ENCODE peak calls at places on chromosomes 1 and 21, in five cellular contexts. J is lower lobe of right lung, V is heart left ventricle, E is upper lobe of left lung, M is mesothelial cell of epicardium. U is an unnamed sample.

GRCh38 chr1:10649484-10650201 is 146.8 kb downstream of the CASZ1 start:
- DNase-seq in J (no peak), V (no peak), E (no peak), M (no peak), U (no peak)

GRCh38 chr1:165890684-165891083 is 63.3 kb downstream of the UCK2 start:
- DNase-seq in J (no peak), V (peak; percentile 47), E (no peak), M (no peak), U (no peak)

GRCh38 chr21:26171310-26172100 is 935 bp upstream of the APP start:
- DNase-seq in J (no peak), V (no peak), E (peak; percentile 23), M (no peak), U (no peak)

GRCh38 chr1:86739901-86740507 is 35.6 kb downstream of the SH3GLB1 start:
- DNase-seq in J (no peak), V (no peak), E (no peak), M (no peak), U (no peak)

GRCh38 chr21:26099610-26100219 is 70.9 kb downstream of the APP start:
- DNase-seq in J (no peak), V (no peak), E (no peak), M (no peak), U (no peak)

GRCh38 chr1:54480201-54480848 is 67.7 kb upstream of the ACOT11 start:
- DNase-seq in J (no peak), V (no peak), E (no peak), M (no peak), U (no peak)

GRCh38 chr1:183590225-183591191 is at the start of gene NCF2:
- DNase-seq in J (peak; percentile 52), V (peak; percentile 40), E (peak; percentile 72), M (no peak), U (no peak)

GRCh38 chr1:239630767-239631166 is 244.4 kb downstream of the CHRM3 start:
- DNase-seq in J (no peak), V (no peak), E (no peak), M (no peak), U (no peak)

GRCh38 chr1:110927484-110928075 is 36.1 kb downstream of the LRIF1 start:
- DNase-seq in J (no peak), V (no peak), E (no peak), M (no peak), U (no peak)

GRCh38 chr1:6392880-6393399 is 627 bp downstream of the ACOT7 start:
- DNase-seq in J (peak; percentile 55), V (no peak), E (no peak), M (no peak), U (peak; percentile 18)

GRCh38 chr1:56515898-56516538 is 63.3 kb downstream of the PLPP3 start:
- DNase-seq in J (no peak), V (no peak), E (no peak), M (no peak), U (no peak)

GRCh38 chr1:178650950-178651461 is 74.0 kb upstream of the RALGPS2 start:
- DNase-seq in J (no peak), V (no peak), E (no peak), M (no peak), U (no peak)

GRCh38 chr1:234842726-234843641 is 233.0 kb upstream of the IRF2BP2 start:
- DNase-seq in J (no peak), V (no peak), E (peak; percentile 34), M (no peak), U (no peak)

GRCh38 chr1:39141925-39142324 is 62.6 kb upstream of the MACF1 start:
- DNase-seq in J (no peak), V (no peak), E (no peak), M (no peak), U (no peak)

GRCh38 chr1:87473203-87473661 is 144.6 kb downstream of the LMO4 start:
- DNase-seq in J (no peak), V (no peak), E (no peak), M (no peak), U (no peak)

GRCh38 chr1:114550336-114550735 is 31.1 kb downstream of the BCAS2 start:
- DNase-seq in J (no peak), V (no peak), E (no peak), M (no peak), U (no peak)

GRCh38 chr1:27872802-27873665 is 690 bp downstream of the THEMIS2 start:
- DNase-seq in J (no peak), V (no peak), E (no peak), M (no peak), U (no peak)

GRCh38 chr1:210250998-210251679 is 18.5 kb downstream of the SERTAD4 start:
- DNase-seq in J (peak; percentile 62), V (peak; percentile 29), E (peak; percentile 46), M (peak; percentile 65), U (peak; percentile 32)

DNA sequence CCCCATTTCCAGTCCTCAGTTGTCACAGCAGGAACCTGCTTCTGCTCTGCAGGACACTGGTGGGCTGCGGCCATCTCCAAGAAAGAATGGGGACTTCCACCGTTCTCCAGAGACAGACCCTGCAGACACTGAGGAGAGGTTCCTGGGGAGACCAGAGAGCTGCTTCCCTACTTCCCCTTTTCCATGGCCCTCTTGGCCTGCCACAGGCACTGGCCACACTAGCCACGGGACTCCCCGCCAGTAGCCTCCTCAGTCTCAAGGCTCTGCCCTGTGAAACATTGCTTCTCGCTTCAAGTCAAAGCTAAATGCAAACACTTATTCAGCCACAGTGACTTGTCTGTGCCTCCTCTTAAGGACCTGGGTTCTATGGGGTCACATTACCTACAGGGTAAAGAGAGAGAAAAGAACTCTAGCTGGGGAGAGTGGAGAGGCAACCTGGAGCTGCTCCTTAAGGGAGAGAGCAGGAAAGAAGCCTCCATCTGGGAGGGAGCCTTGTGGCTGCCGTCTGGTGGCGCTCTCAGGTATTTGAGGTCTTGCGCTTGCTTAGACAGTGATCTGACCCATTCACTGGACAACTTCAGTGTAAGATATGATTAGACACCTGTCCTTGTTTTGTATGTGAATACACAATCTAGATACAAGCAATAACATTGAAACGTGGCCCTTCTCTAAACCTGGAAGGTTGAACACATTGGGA is 5.4 kb upstream of the SLAMF8 start:
- DNase-seq in J (peak; percentile 49), V (no peak), E (no peak), M (no peak), U (no peak)
- TF ChIP-seq CTCF in J (no peak), V (no peak), E (no peak), M (no peak), U (peak; percentile 20)

GRCh38 chr1:70112838-70113237 is 92.5 kb downstream of the LRRC40 start:
- DNase-seq in J (no peak), V (no peak), E (no peak), M (no peak), U (no peak)
- TF ChIP-seq CTCF in J (no peak), V (no peak), E (no peak), M (no peak), U (no peak)

DNA sequence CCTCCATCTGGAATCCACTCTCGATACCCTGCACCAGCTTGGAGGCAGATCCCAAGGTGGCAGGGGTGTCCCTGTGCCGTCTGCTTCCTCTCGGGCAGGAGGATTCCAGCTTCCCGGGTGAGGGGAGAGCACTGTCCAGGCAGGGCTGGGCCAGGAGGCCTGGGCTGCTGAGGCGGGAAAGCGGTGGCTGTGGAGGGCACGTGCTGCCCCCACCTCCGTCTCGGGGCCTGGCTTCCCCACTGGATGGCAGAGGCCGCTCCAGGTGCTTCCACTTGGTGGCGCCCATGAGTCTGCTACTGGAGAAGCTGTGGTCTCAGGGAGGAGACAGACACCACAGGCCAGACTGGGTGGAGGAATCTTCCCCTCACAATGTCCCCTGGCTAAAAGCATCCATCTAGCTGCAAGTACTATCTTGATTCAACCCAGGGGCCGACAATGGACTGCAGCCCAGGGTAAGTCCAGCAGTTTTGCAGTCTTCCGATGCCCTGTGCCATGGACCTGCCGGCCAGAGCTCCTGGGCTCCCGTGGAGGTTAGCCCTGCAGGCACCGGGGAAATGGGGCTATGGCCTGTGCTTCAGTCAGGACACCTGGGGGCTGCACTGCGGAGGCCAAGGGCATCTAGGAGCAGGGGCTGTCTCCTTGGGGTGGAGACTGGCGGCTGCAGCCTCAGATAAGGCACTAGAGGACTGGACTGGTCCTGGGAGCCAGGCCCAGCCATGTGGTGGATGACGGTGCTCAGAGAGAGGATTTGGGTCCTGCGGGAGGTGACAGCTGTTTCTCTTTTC is 41.3 kb upstream of the EIF4G3 start:
- DNase-seq in J (peak; percentile 56), V (no peak), E (no peak), M (no peak), U (peak; percentile 48)
- TF ChIP-seq CTCF in J (peak; percentile 20), V (peak; percentile 37), E (peak; percentile 20), M (no peak), U (peak; percentile 47)

GRCh38 chr1:214549604-214550338 is 1.6 kb downstream of the PTPN14 start:
- DNase-seq in J (no peak), V (no peak), E (no peak), M (no peak), U (no peak)
- TF ChIP-seq CTCF in J (no peak), V (no peak), E (no peak), M (no peak), U (peak; percentile 18)

GRCh38 chr1:226948996-226949395 is 8.9 kb downstream of the COQ8A start:
- DNase-seq in J (no peak), V (no peak), E (no peak), M (no peak), U (no peak)
- TF ChIP-seq CTCF in J (no peak), V (no peak), E (no peak), M (no peak), U (no peak)

GRCh38 chr1:168365719-168366474 is 85.2 kb downstream of the TBX19 start:
- DNase-seq in J (no peak), V (no peak), E (no peak), M (no peak), U (no peak)
- TF ChIP-seq CTCF in J (no peak), V (no peak), E (no peak), M (no peak), U (peak; percentile 39)

GRCh38 chr1:63322944-63323865 is 838 bp downstream of the FOXD3 start:
- DNase-seq in J (peak; percentile 55), V (no peak), E (no peak), M (peak; percentile 55), U (peak; percentile 39)
- TF ChIP-seq CTCF in J (no peak), V (no peak), E (no peak), M (no peak), U (peak; percentile 21)

GRCh38 chr1:242535986-242536385 is 11.5 kb upstream of the PLD5 start:
- DNase-seq in J (no peak), V (no peak), E (no peak), M (no peak), U (no peak)
- TF ChIP-seq CTCF in J (no peak), V (no peak), E (no peak), M (no peak), U (no peak)

DNA sequence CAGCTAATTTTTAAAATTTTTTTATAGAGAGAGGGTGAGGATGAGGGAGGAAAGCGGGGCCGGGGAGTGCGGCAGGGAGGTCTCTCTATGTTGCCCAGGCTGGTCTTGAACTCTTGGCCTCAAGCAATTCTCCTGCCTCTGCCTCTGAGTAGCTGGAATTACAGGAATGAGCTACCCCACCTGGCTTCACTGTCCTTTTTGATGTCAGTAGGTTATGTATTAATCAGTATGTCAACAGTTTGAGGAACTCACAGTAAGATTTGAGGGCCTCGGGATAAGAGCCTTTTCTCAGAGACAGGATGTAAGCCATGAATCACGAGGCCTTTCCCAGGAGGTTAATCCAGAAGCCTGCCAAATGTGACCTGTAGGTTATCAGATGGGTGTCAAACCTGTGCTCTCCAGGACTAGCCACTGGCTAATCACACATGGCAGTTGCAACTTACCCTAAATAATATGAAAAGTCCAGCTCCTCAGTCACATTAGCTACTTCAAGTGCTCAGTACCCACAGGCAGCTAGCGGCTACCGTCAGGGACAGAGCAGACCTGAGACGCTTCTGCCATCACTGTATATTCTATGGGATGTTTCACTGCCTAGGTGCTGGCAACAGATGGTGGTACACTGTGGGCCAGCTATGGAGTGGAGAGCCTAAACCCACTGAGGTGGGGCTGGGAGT is 33.1 kb downstream of the TRIM67 start:
- DNase-seq in J (no peak), V (no peak), E (peak; percentile 44), M (no peak), U (no peak)
- TF ChIP-seq CTCF in J (no peak), V (no peak), E (no peak), M (no peak), U (no peak)

GRCh38 chr21:34808569-34809204 is 139.9 kb downstream of the CLIC6 start:
- DNase-seq in J (no peak), V (no peak), E (no peak), M (no peak), U (no peak)
- TF ChIP-seq CTCF in J (no peak), V (no peak), E (no peak), M (no peak), U (no peak)

U was measured in progenitor cell of endocrine pancreas.